ENCODE peak calls at places on chromosomes 5 and 9, in five cellular contexts. S, Q, A, E and B are unnamed samples.

GRCh38 chr9:92564479-92564878 is 28.7 kb upstream of the ECM2 start:
- DNase-seq in S (no peak), Q (no peak), A (peak), E (no peak), B (no peak)

GRCh38 chr5:125451622-125452021 is 705.2 kb upstream of the ZNF608 start:
- DNase-seq in S (no peak), Q (no peak), A (no peak), E (no peak), B (no peak)

GRCh38 chr9:134682026-134682425 is 40.4 kb downstream of the COL5A1 start:
- DNase-seq in S (no peak), Q (no peak), A (no peak), E (no peak), B (no peak)

GRCh38 chr9:30932226-30932625 is 1452.2 kb upstream of the ACO1 start:
- DNase-seq in S (no peak), Q (peak), A (peak), E (no peak), B (peak)

GRCh38 chr5:31626156-31626555 is 12.8 kb upstream of the PDZD2 start:
- DNase-seq in S (no peak), Q (no peak), A (no peak), E (no peak), B (no peak)

GRCh38 chr5:135242496-135243193 is 156.4 kb downstream of the MACROH2A1 start:
- DNase-seq in S (no peak), Q (no peak), A (peak), E (peak), B (no peak)

GRCh38 chr5:126624534-126624933 is 23.8 kb downstream of the PHAX start:
- DNase-seq in S (no peak), Q (peak), A (peak), E (peak), B (peak)

GRCh38 chr5:119168401-119168800 is 97.5 kb downstream of the DMXL1 start:
- DNase-seq in S (no peak), Q (no peak), A (no peak), E (no peak), B (no peak)

GRCh38 chr9:68500457-68501158 is 40.1 kb downstream of the TMEM252 start:
- DNase-seq in S (no peak), Q (peak), A (peak), E (no peak), B (no peak)

GRCh38 chr9:112866662-112867274 is 23.9 kb downstream of the SLC46A2 start:
- DNase-seq in S (no peak), Q (peak), A (peak), E (no peak), B (no peak)

GRCh38 chr9:16121593-16121992 is 568.8 kb downstream of the CCDC171 start:
- DNase-seq in S (no peak), Q (no peak), A (peak), E (no peak), B (no peak)

GRCh38 chr9:911003-911402 is 65.5 kb upstream of the DMRT3 start:
- DNase-seq in S (no peak), Q (peak), A (no peak), E (no peak), B (no peak)

GRCh38 chr5:129904102-129904666 is at the start of gene CHSY3:
- DNase-seq in S (peak), Q (peak), A (peak), E (peak), B (peak)

GRCh38 chr9:134959971-134960310 is 42.2 kb upstream of the FCN1 start:
- DNase-seq in S (no peak), Q (no peak), A (no peak), E (peak), B (no peak)

GRCh38 chr9:13865869-13866268 is 448.1 kb downstream of the NFIB start:
- DNase-seq in S (no peak), Q (no peak), A (peak), E (no peak), B (no peak)

GRCh38 chr9:87551692-87552303 is 54.1 kb downstream of the DAPK1 start:
- DNase-seq in S (no peak), Q (no peak), A (no peak), E (no peak), B (no peak)

GRCh38 chr5:72388652-72389051 is 68.5 kb downstream of the PTCD2 start:
- DNase-seq in S (no peak), Q (no peak), A (peak), E (no peak), B (no peak)

GRCh38 chr5:142149363-142149762 is 40.8 kb downstream of the NDFIP1 start:
- DNase-seq in S (no peak), Q (no peak), A (no peak), E (no peak), B (no peak)

GRCh38 chr5:172171118-172171775 is 16.8 kb downstream of the STK10 start:
- DNase-seq in S (no peak), Q (no peak), A (no peak), E (no peak), B (no peak)

GRCh38 chr5:91150189-91150588 is 232.9 kb downstream of the ARRDC3 start:
- DNase-seq in S (no peak), Q (peak), A (no peak), E (no peak), B (no peak)

GRCh38 chr9:134346840-134347239 is 20.6 kb downstream of the RXRA start:
- DNase-seq in S (no peak), Q (no peak), A (no peak), E (no peak), B (no peak)

GRCh38 chr9:121331992-121332685 is 37.9 kb downstream of the STOM start:
- DNase-seq in S (no peak), Q (peak), A (peak), E (no peak), B (no peak)

GRCh38 chr5:120447706-120448239 is 16.3 kb upstream of the PRR16 start:
- DNase-seq in S (no peak), Q (no peak), A (peak), E (no peak), B (no peak)

GRCh38 chr5:2240118-2240904 is 357.6 kb upstream of the IRX4 start:
- DNase-seq in S (no peak), Q (no peak), A (no peak), E (no peak), B (no peak)

GRCh38 chr9:96318921-96319560 is 17.1 kb upstream of the HSD17B3 start:
- DNase-seq in S (no peak), Q (no peak), A (no peak), E (no peak), B (no peak)

GRCh38 chr5:74206571-74207550 is 433.7 kb downstream of the ENC1 start:
- DNase-seq in S (peak), Q (no peak), A (peak), E (peak), B (peak)

GRCh38 chr5:56123531-56124243 is 109.4 kb downstream of the ANKRD55 start:
- DNase-seq in S (no peak), Q (peak), A (peak), E (peak), B (peak)

GRCh38 chr5:172931001-172931536 is 28.2 kb upstream of the RPL26L1 start:
- DNase-seq in S (no peak), Q (peak), A (peak), E (peak), B (no peak)

GRCh38 chr5:133406208-133406607 is 206.1 kb downstream of the FSTL4 start:
- DNase-seq in S (no peak), Q (no peak), A (no peak), E (no peak), B (no peak)

GRCh38 chr9:34988218-34989055 is 1.1 kb upstream of the DNAJB5 start:
- DNase-seq in S (peak), Q (no peak), A (no peak), E (no peak), B (no peak)

GRCh38 chr9:36189978-36190377 is 743 bp upstream of the CLTA start:
- DNase-seq in S (no peak), Q (peak), A (no peak), E (no peak), B (no peak)

GRCh38 chr5:142779163-142779562 is 9.0 kb downstream of the ARHGAP26 start:
- DNase-seq in S (no peak), Q (no peak), A (no peak), E (no peak), B (no peak)

GRCh38 chr9:127346584-127346983 is 50.4 kb upstream of the SLC2A8 start:
- DNase-seq in S (no peak), Q (no peak), A (no peak), E (no peak), B (no peak)
- TF ChIP-seq CTCF in S (no peak), Q (no peak), A (peak), E (no peak), B (peak)

GRCh38 chr5:136311999-136312398 is 53.3 kb downstream of the TRPC7 start:
- DNase-seq in S (no peak), Q (peak), A (no peak), E (no peak), B (no peak)

GRCh38 chr5:136309932-136310598 is 55.3 kb downstream of the TRPC7 start:
- DNase-seq in S (no peak), Q (no peak), A (no peak), E (no peak), B (no peak)

GRCh38 chr5:136314302-136314701 is 51.0 kb downstream of the TRPC7 start:
- DNase-seq in S (no peak), Q (no peak), A (no peak), E (no peak), B (no peak)

GRCh38 chr5:136309376-136309775 is 56.0 kb downstream of the TRPC7 start:
- DNase-seq in S (no peak), Q (no peak), A (peak), E (no peak), B (no peak)

DNA sequence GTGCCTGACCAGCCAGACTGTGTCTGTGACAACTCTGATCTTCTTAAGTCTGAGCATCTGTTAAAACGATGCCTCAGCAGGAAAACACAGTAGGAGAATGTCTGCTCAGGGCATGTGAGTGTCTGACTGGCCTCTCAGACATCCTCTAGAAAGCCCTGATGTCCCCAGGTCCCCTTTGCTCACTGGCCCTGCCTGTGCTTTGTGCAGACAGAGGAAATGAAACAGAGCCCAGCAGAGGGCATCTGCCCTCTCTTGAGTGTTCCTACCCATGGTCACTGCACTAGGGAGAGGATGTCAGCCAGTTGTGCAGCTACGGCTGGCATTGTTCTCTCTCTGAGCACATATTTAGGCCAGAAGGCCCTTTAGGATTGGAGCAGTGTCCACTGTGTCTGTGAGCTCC is 56.9 kb downstream of the TRPC7 start:
- DNase-seq in S (no peak), Q (peak), A (no peak), E (no peak), B (peak)
- TF ChIP-seq CTCF in S (no peak), Q (no peak), A (no peak), E (no peak), B (no peak)

DNA sequence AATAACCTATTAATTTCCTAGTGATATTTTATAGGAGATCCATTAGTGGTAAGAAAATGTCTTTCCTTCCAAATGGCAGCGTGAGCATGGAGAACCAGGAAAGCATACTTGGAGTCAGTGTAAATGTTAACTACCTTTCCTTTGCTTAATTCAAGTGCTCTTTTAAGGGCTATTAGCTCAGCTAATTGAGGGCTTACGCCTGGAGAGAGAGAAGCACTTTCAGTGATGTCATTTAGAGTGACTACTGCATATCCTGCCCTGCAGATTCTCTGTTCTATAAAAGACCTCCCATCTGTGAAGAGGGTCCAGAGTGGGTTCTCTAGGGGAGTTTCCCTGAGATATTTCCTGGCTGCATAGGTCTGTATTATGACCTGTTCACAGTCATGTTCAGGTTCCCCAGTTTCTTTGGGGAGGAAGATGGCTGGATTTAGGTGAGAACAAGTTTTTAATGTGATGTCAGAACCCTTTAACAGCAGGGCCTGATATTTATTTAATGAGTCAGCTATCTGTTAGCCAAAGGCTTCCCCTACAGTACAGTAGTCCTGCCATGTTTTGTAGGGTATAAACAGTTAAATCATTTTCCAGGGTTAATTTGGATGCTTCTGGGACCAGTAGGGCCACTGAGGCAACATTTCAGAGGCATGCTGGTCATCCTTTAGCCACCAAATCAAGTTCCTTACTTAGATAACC is 89.6 kb downstream of the TRIM36 start:
- DNase-seq in S (no peak), Q (no peak), A (no peak), E (no peak), B (no peak)
- TF ChIP-seq CTCF in S (no peak), Q (no peak), A (no peak), E (no peak), B (no peak)

GRCh38 chr9:132164604-132165362 is 2.9 kb downstream of the NTNG2 start:
- DNase-seq in S (no peak), Q (no peak), A (peak), E (peak), B (no peak)

GRCh38 chr9:132168851-132169250 is 7.0 kb downstream of the NTNG2 start:
- DNase-seq in S (no peak), Q (no peak), A (no peak), E (no peak), B (no peak)

GRCh38 chr9:132168347-132168746 is 6.5 kb downstream of the NTNG2 start:
- DNase-seq in S (no peak), Q (no peak), A (peak), E (no peak), B (no peak)

GRCh38 chr9:132167192-132167591 is 5.3 kb downstream of the NTNG2 start:
- DNase-seq in S (no peak), Q (no peak), A (no peak), E (no peak), B (no peak)

GRCh38 chr9:132166599-132166998 is 4.7 kb downstream of the NTNG2 start:
- DNase-seq in S (no peak), Q (peak), A (no peak), E (no peak), B (no peak)
- TF ChIP-seq CTCF in S (no peak), Q (peak), A (peak), E (no peak), B (no peak)

GRCh38 chr9:117927354-117927753 is 223.2 kb downstream of the TLR4 start:
- DNase-seq in S (no peak), Q (no peak), A (no peak), E (no peak), B (no peak)
- TF ChIP-seq CTCF in S (no peak), Q (no peak), A (no peak), E (no peak), B (no peak)

DNA sequence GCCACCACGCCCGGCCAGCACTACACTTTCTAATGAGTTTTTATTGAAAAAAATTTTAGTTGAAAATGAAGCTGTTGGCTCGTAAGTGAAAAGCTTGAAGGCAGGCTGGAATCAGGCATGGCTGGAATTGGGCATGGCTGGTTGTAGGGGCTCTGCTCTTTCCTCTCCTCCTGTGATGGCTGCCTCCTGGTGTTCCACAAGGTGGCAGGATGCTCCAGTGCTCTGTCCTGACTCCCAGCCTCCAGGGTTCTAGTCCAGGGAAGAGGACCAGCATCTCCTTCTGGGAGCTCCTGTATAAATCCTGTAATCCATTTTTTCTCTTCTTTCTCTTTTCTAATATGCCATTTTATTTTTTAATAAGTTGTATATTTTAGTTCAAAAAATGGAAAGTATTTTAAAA is 57.2 kb upstream of the DHFR start:
- DNase-seq in S (no peak), Q (peak), A (peak), E (no peak), B (peak)
- TF ChIP-seq CTCF in S (peak), Q (peak), A (peak), E (no peak), B (peak)

GRCh38 chr5:98621821-98622220 is 151.6 kb upstream of the RGMB start:
- DNase-seq in S (no peak), Q (no peak), A (no peak), E (peak), B (no peak)

GRCh38 chr5:98627121-98627520 is 146.3 kb upstream of the RGMB start:
- DNase-seq in S (no peak), Q (no peak), A (no peak), E (no peak), B (no peak)

DNA sequence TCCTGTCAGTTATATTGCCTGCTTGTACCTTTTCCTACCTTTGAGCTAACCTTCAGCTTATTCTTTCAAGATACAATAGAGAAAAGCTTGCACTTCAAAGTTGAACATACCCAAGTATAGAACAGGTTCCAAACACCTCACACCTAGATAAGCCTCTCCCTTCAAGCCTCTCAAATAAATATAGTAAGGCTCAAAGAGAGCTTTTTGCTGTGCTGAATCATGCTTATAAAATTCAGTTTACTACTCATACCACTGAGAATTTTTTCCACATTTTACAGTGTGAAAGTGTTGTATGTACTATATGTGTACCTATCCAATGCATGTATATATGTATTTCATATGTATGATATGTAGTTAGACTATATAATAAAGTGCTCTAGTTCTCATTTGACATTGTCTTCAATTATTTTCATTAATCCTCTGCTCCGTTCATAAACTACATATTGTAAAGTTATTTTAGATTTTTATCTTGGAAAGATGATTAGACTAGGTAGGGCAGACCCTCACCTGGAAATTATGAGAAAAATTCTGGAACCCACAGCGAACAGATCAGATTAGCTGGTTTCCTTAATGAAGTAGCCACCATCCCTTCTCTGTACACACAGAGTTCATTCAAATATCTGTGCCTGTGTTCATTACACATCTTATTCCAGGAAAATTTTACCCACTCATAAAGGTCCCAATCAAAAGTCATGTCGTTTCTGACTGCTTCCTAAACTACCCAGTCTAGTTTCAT is 149.2 kb upstream of the RGMB start:
- DNase-seq in S (no peak), Q (no peak), A (no peak), E (no peak), B (no peak)
- TF ChIP-seq CTCF in S (no peak), Q (no peak), A (no peak), E (no peak), B (no peak)

GRCh38 chr9:91192785-91193657 is 168.7 kb downstream of the AUH start:
- DNase-seq in S (peak), Q (peak), A (peak), E (peak), B (peak)

GRCh38 chr9:91192379-91192775 is 169.3 kb downstream of the AUH start:
- DNase-seq in S (no peak), Q (no peak), A (peak), E (no peak), B (no peak)

GRCh38 chr9:91195372-91196012 is 166.2 kb downstream of the AUH start:
- DNase-seq in S (no peak), Q (no peak), A (peak), E (no peak), B (no peak)

GRCh38 chr9:91191443-91192378 is 170.0 kb downstream of the AUH start:
- DNase-seq in S (no peak), Q (no peak), A (no peak), E (no peak), B (no peak)

GRCh38 chr9:91193658-91194391 is 167.9 kb downstream of the AUH start:
- DNase-seq in S (peak), Q (peak), A (peak), E (peak), B (peak)
- TF ChIP-seq CTCF in S (no peak), Q (no peak), A (no peak), E (no peak), B (no peak)

DNA sequence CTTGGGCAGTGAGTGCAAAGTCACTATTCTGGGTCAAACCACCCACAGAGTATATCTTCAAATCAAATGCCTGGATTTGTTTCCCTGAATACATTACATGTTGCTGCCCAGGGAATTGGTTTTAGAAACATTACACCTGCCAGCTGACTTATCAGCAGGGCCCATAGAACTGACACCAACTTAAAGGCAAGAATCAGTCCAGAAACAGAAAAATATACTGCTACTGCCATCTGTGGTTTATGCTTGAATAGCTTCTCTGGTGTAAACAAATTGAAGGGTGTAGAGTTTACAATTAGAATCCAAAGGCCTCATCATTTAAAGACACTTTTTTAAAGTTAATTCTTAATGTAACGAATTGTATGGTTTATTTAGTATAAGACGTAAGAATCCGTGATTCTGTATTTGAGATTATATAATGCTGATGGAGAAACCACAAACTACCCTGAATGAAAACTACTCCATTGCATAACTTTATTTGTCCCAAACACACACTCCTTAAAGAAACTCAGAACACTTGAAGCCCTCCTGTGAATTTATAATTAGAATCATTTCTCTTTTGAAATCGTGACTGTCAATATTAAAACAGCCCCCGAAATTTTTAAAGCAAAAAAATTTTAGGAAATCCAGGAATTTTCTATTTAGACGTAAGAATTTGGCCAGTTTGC is 6.2 kb downstream of the NR6A1 start:
- DNase-seq in S (no peak), Q (peak), A (no peak), E (no peak), B (no peak)
- TF ChIP-seq CTCF in S (peak), Q (peak), A (peak), E (no peak), B (no peak)